ENCODE peak calls at places on chromosomes 1 and 21, in four cellular contexts. One of them, this sample, is unnamed.

GRCh38 chr1:93976291-93976690 is 67.1 kb upstream of the GCLM start:
- DNase-seq in body of pancreas: no peak
- DNase-seq in brain microvascular endothelial cell: no peak
- DNase-seq in heart right ventricle: no peak
- DNase-seq in this sample: no peak

GRCh38 chr1:18948048-18948912 is 8.2 kb downstream of the IFFO2 start:
- DNase-seq in body of pancreas: no peak
- DNase-seq in brain microvascular endothelial cell: no peak
- DNase-seq in heart right ventricle: no peak
- DNase-seq in this sample: peak

GRCh38 chr1:152747831-152748230 is 10.0 kb upstream of the KPRP start:
- DNase-seq in body of pancreas: no peak
- DNase-seq in brain microvascular endothelial cell: no peak
- DNase-seq in heart right ventricle: no peak
- DNase-seq in this sample: no peak

GRCh38 chr1:31803610-31804009 is 12.2 kb downstream of the SPOCD1 start:
- DNase-seq in body of pancreas: no peak
- DNase-seq in brain microvascular endothelial cell: no peak
- DNase-seq in heart right ventricle: no peak
- DNase-seq in this sample: no peak

GRCh38 chr1:213715182-213715581 is 272.6 kb upstream of the PROX1 start:
- DNase-seq in body of pancreas: no peak
- DNase-seq in brain microvascular endothelial cell: no peak
- DNase-seq in heart right ventricle: no peak
- DNase-seq in this sample: no peak

GRCh38 chr1:204128964-204129896 is 22.6 kb downstream of the ETNK2 start:
- DNase-seq in body of pancreas: peak
- DNase-seq in brain microvascular endothelial cell: peak
- DNase-seq in heart right ventricle: peak
- DNase-seq in this sample: peak

GRCh38 chr1:198544265-198544664 is 3.8 kb upstream of the ATP6V1G3 start:
- DNase-seq in body of pancreas: no peak
- DNase-seq in brain microvascular endothelial cell: no peak
- DNase-seq in heart right ventricle: no peak
- DNase-seq in this sample: no peak

GRCh38 chr1:158564608-158565007 is 5.8 kb downstream of the OR6P1 start:
- DNase-seq in body of pancreas: no peak
- DNase-seq in brain microvascular endothelial cell: no peak
- DNase-seq in heart right ventricle: no peak
- DNase-seq in this sample: no peak

GRCh38 chr1:66570196-66570595 is 36.2 kb downstream of the SGIP1 start:
- DNase-seq in body of pancreas: no peak
- DNase-seq in brain microvascular endothelial cell: no peak
- DNase-seq in heart right ventricle: no peak
- DNase-seq in this sample: no peak

GRCh38 chr1:180778782-180779398 is 133.8 kb upstream of the KIAA1614 start:
- DNase-seq in body of pancreas: peak
- DNase-seq in brain microvascular endothelial cell: no peak
- DNase-seq in heart right ventricle: no peak
- DNase-seq in this sample: peak

GRCh38 chr1:206824327-206824726 is 41.1 kb upstream of the IL20 start:
- DNase-seq in body of pancreas: no peak
- DNase-seq in brain microvascular endothelial cell: no peak
- DNase-seq in heart right ventricle: no peak
- DNase-seq in this sample: peak

GRCh38 chr21:33940846-33941245 is 25.2 kb upstream of the ATP5PO start:
- DNase-seq in body of pancreas: no peak
- DNase-seq in brain microvascular endothelial cell: peak
- DNase-seq in heart right ventricle: no peak
- DNase-seq in this sample: peak

GRCh38 chr1:26353976-26354820 is at the start of gene CRYBG2:
- DNase-seq in body of pancreas: no peak
- DNase-seq in brain microvascular endothelial cell: no peak
- DNase-seq in heart right ventricle: no peak
- DNase-seq in this sample: no peak

GRCh38 chr1:204725821-204726448 is 40.4 kb upstream of the LRRN2 start:
- DNase-seq in body of pancreas: no peak
- DNase-seq in brain microvascular endothelial cell: no peak
- DNase-seq in heart right ventricle: no peak
- DNase-seq in this sample: no peak

DNA sequence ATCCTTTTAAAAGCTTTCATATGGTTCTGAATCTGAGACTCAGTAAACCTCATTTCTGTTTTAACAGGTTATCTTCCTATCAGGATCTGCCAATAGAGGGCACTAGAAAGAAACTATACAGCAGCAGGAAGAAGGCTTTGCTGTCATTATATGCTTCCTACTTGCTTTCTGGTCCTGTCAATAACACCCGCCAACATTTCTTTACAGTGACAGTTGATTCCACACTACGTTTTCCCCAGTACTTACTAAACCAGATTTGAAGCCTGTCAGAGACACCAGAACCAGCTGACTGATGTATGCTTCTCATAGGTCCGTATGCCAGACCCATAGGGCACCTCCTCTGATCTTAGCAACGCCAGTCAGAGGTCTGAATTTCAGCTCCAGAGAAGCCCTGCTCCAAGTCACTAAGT is 341.0 kb upstream of the NEGR1 start:
- DNase-seq in body of pancreas: no peak
- DNase-seq in brain microvascular endothelial cell: peak
- DNase-seq in heart right ventricle: no peak
- DNase-seq in this sample: peak
- H3K4me3 ChIP-seq in body of pancreas: no peak
- H3K4me3 ChIP-seq in brain microvascular endothelial cell: peak
- H3K4me3 ChIP-seq in heart right ventricle: peak
- H3K4me3 ChIP-seq in this sample: peak

GRCh38 chr1:231337043-231337471 is 595 bp downstream of the EXOC8 start:
- DNase-seq in body of pancreas: no peak
- DNase-seq in brain microvascular endothelial cell: no peak
- DNase-seq in heart right ventricle: peak
- DNase-seq in this sample: no peak
- TF ChIP-seq CTCF in body of pancreas: no peak
- TF ChIP-seq CTCF in brain microvascular endothelial cell: no peak
- TF ChIP-seq CTCF in heart right ventricle: no peak
- TF ChIP-seq CTCF in this sample: no peak

GRCh38 chr1:24319962-24320361 is 805 bp downstream of the GRHL3 start:
- DNase-seq in body of pancreas: no peak
- DNase-seq in brain microvascular endothelial cell: no peak
- DNase-seq in heart right ventricle: no peak
- DNase-seq in this sample: no peak
- H3K4me3 ChIP-seq in body of pancreas: no peak
- H3K4me3 ChIP-seq in brain microvascular endothelial cell: no peak
- H3K4me3 ChIP-seq in heart right ventricle: no peak
- H3K4me3 ChIP-seq in this sample: no peak

GRCh38 chr21:39183272-39184049 is at the start of gene PSMG1:
- DNase-seq in body of pancreas: peak
- DNase-seq in brain microvascular endothelial cell: peak
- DNase-seq in heart right ventricle: peak
- DNase-seq in this sample: peak
- TF ChIP-seq CTCF in body of pancreas: no peak
- TF ChIP-seq CTCF in brain microvascular endothelial cell: no peak
- TF ChIP-seq CTCF in heart right ventricle: no peak
- TF ChIP-seq CTCF in this sample: no peak

DNA sequence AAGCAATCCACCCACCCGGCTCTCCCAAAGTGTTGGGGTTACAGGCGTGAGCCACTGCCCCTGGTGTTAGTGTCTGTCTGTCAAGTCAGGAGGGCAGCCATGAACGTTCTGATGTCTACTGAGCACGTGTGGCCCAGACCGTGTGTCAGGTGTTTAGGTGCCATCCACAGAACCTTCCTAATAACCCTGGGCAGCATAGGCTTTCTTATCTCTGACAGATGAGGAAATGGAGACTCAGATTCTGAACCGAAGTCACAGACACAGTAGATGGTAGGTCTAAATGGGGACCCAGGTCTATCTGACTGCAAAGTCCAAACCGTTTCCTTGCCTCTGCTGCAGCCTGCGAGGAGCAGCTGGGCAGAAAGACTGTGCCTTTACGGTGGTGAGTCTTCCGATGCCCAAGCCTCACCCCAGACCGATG is 622 bp upstream of the IL6R start:
- DNase-seq in body of pancreas: no peak
- DNase-seq in brain microvascular endothelial cell: no peak
- DNase-seq in heart right ventricle: no peak
- DNase-seq in this sample: no peak
- H3K4me3 ChIP-seq in body of pancreas: no peak
- H3K4me3 ChIP-seq in brain microvascular endothelial cell: peak
- H3K4me3 ChIP-seq in heart right ventricle: peak
- H3K4me3 ChIP-seq in this sample: peak

GRCh38 chr1:942864-943533 is 16.1 kb downstream of the NOC2L start:
- DNase-seq in body of pancreas: no peak
- DNase-seq in brain microvascular endothelial cell: peak
- DNase-seq in heart right ventricle: peak
- DNase-seq in this sample: peak

GRCh38 chr1:941027-941587 is 17.4 kb downstream of the SAMD11 start:
- DNase-seq in body of pancreas: no peak
- DNase-seq in brain microvascular endothelial cell: no peak
- DNase-seq in heart right ventricle: no peak
- DNase-seq in this sample: no peak

GRCh38 chr1:940121-941026 is 16.7 kb downstream of the SAMD11 start:
- DNase-seq in body of pancreas: peak
- DNase-seq in brain microvascular endothelial cell: peak
- DNase-seq in heart right ventricle: peak
- DNase-seq in this sample: peak

GRCh38 chr1:942411-942821 is 16.6 kb downstream of the NOC2L start:
- DNase-seq in body of pancreas: no peak
- DNase-seq in brain microvascular endothelial cell: no peak
- DNase-seq in heart right ventricle: no peak
- DNase-seq in this sample: no peak

GRCh38 chr1:941588-942383 is 17.3 kb downstream of the NOC2L start:
- DNase-seq in body of pancreas: peak
- DNase-seq in brain microvascular endothelial cell: peak
- DNase-seq in heart right ventricle: peak
- DNase-seq in this sample: peak
- TF ChIP-seq CTCF in body of pancreas: no peak
- TF ChIP-seq CTCF in brain microvascular endothelial cell: no peak
- TF ChIP-seq CTCF in heart right ventricle: no peak
- TF ChIP-seq CTCF in this sample: no peak

DNA sequence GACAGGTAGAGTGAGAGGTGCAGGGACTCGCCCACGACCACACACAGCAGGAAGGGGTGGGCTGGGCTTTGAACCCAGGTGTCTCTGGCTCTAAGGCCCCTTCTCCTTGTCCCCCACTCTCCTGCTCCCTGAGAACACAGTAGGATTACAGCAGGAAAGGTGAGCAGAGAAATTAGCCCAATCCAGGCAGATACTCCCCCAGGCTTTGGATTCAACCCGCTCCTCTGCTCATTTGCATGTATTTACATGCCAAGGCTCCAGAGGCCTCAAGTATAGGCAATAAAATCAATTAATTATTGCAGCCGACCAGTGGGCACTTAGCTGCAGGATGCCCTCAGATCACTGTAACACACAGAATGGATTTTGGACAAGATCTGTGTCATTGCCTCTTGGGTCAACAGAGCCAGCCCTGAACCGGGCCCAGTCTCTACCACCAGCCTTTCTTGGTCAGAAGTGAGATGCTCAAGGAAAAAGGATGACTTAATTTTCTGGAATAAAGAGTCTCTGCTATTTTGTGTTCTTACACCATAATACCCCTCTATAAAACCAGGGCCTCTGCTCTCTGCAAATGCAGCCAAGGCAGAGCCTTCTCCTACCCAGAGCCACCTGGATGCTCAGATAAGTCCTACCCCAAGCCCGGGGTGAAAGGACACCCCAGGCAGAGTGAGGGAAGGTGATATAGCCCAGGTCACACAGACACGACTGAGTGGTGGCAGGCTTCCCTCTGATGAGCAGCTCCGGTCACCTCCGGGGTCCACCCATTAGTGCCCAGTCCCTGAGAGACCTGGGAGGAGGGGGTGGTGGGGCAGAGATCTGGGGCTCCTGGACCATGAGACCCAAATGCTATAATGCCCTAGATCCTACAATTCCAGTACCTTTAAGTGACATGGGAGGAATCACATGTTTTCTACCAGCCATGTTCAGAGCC is 28.9 kb downstream of the MATN1 start:
- DNase-seq in body of pancreas: peak
- DNase-seq in brain microvascular endothelial cell: no peak
- DNase-seq in heart right ventricle: no peak
- DNase-seq in this sample: no peak
- H3K4me3 ChIP-seq in body of pancreas: no peak
- H3K4me3 ChIP-seq in brain microvascular endothelial cell: no peak
- H3K4me3 ChIP-seq in heart right ventricle: no peak
- H3K4me3 ChIP-seq in this sample: no peak

DNA sequence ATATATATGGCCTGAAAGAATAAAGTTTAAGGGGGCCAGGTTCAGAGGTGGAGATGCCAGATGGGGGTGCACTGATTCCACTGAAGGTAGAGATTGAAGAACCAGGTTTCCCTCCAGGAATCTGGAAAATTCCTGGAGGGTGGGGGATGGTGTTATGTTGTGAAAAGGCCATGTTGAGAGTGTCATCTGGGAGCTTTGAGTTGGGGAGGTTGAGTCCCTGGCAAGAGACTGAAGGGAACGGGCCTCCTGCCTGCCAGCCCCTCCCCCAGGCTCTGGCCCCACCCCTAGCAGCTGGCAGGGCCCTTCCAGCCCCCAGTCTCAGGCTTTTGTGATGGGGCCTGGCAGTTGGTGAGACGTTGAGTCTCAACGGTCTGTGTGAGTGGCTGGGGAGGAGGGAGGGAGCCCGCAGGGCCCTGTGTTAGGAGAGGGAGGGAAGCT is 4.1 kb downstream of the PTPRU start:
- DNase-seq in body of pancreas: no peak
- DNase-seq in brain microvascular endothelial cell: no peak
- DNase-seq in heart right ventricle: no peak
- DNase-seq in this sample: peak
- TF ChIP-seq CTCF in body of pancreas: no peak
- TF ChIP-seq CTCF in brain microvascular endothelial cell: no peak
- TF ChIP-seq CTCF in heart right ventricle: no peak
- TF ChIP-seq CTCF in this sample: peak

GRCh38 chr1:32895325-32896215 is 5.6 kb downstream of the TMEM54 start:
- DNase-seq in body of pancreas: no peak
- DNase-seq in brain microvascular endothelial cell: no peak
- DNase-seq in heart right ventricle: no peak
- DNase-seq in this sample: no peak

GRCh38 chr1:32893198-32894018 is 7.1 kb downstream of the HPCA start:
- DNase-seq in body of pancreas: no peak
- DNase-seq in brain microvascular endothelial cell: no peak
- DNase-seq in heart right ventricle: no peak
- DNase-seq in this sample: peak

GRCh38 chr1:32894681-32895080 is 6.5 kb downstream of the TMEM54 start:
- DNase-seq in body of pancreas: no peak
- DNase-seq in brain microvascular endothelial cell: no peak
- DNase-seq in heart right ventricle: no peak
- DNase-seq in this sample: no peak

GRCh38 chr1:32892368-32893197 is 6.3 kb downstream of the HPCA start:
- DNase-seq in body of pancreas: no peak
- DNase-seq in brain microvascular endothelial cell: no peak
- DNase-seq in heart right ventricle: no peak
- DNase-seq in this sample: peak

GRCh38 chr1:32894019-32894600 is 7.1 kb downstream of the TMEM54 start:
- DNase-seq in body of pancreas: no peak
- DNase-seq in brain microvascular endothelial cell: no peak
- DNase-seq in heart right ventricle: no peak
- DNase-seq in this sample: no peak
- H3K4me3 ChIP-seq in body of pancreas: no peak
- H3K4me3 ChIP-seq in brain microvascular endothelial cell: no peak
- H3K4me3 ChIP-seq in heart right ventricle: peak
- H3K4me3 ChIP-seq in this sample: no peak

This sample was measured in fibroblast of pulmonary artery.